ENCODE peak calls at places on chromosomes 3 and 15, in eight cellular contexts. Y is GM23248; E is DND-41; F is GM03348; O is GM10248; K is activated naive CD4-positive, alpha-beta T cell; G is T-helper 9 cell; V is stimulated activated CD4-positive, alpha-beta T cell treated with anti-CD3 and anti-CD28 coated beads, Interleukin-1b, Interleukin-23, amount 100 ng/mL, for 24 hours. P is an unnamed sample.

GRCh38 chr3:85846940-85847339 is 888.2 kb downstream of the CADM2 start:
- DNase-seq in Y (no peak), E (no peak), F (no peak), O (no peak), K (no peak), G (no peak), V (no peak), P (no peak)

GRCh38 chr3:134406331-134407246 is 32.3 kb upstream of the AMOTL2 start:
- DNase-seq in Y (peak), E (no peak), F (peak), O (no peak), K (no peak), G (no peak), V (no peak), P (no peak)

GRCh38 chr15:68315495-68316007 is 38.0 kb downstream of the FEM1B start:
- DNase-seq in Y (no peak), E (no peak), F (no peak), O (no peak), K (no peak), G (no peak), V (no peak), P (no peak)

GRCh38 chr15:42914728-42915497 is 5.7 kb downstream of the TTBK2 start:
- DNase-seq in Y (no peak), E (no peak), F (no peak), O (no peak), K (no peak), G (no peak), V (no peak), P (no peak)

GRCh38 chr3:57081173-57081572 is 20.7 kb downstream of the SPATA12 start:
- DNase-seq in Y (no peak), E (no peak), F (no peak), O (no peak), K (no peak), G (no peak), V (no peak), P (no peak)

GRCh38 chr3:12423918-12424634 is 60.2 kb upstream of the TSEN2 start:
- DNase-seq in Y (peak), E (peak), F (no peak), O (no peak), K (no peak), G (no peak), V (no peak), P (no peak)

GRCh38 chr3:128479558-128480086 is 12.9 kb upstream of the DNAJB8 start:
- DNase-seq in Y (no peak), E (no peak), F (no peak), O (no peak), K (no peak), G (no peak), V (no peak), P (no peak)

GRCh38 chr3:129313983-129314756 is 35.5 kb downstream of the HMCES start:
- DNase-seq in Y (peak), E (no peak), F (peak), O (no peak), K (no peak), G (no peak), V (no peak), P (no peak)

GRCh38 chr15:84926491-84927220 is 42.2 kb downstream of the SLC28A1 start:
- DNase-seq in Y (no peak), E (no peak), F (no peak), O (no peak), K (no peak), G (no peak), V (no peak), P (no peak)

GRCh38 chr15:44489464-44489863 is 47.5 kb upstream of the EIF3J start:
- DNase-seq in Y (peak), E (no peak), F (peak), O (no peak), K (no peak), G (no peak), V (no peak), P (peak)

GRCh38 chr3:17581421-17582080 is 160.9 kb downstream of the TBC1D5 start:
- DNase-seq in Y (peak), E (no peak), F (peak), O (no peak), K (no peak), G (no peak), V (no peak), P (no peak)

GRCh38 chr3:52240059-52240885 is 1.3 kb upstream of the TWF2 start:
- DNase-seq in Y (peak), E (peak), F (peak), O (no peak), K (no peak), G (no peak), V (no peak), P (peak)

GRCh38 chr3:22988566-22988965 is 214.6 kb upstream of the UBE2E2 start:
- DNase-seq in Y (no peak), E (no peak), F (no peak), O (no peak), K (no peak), G (no peak), V (no peak), P (no peak)

GRCh38 chr15:85128636-85129035 is 147.0 kb downstream of the PDE8A start:
- DNase-seq in Y (no peak), E (no peak), F (no peak), O (no peak), K (no peak), G (no peak), V (no peak), P (no peak)

GRCh38 chr15:27342991-27343390 is 372.0 kb downstream of the GABRG3 start:
- DNase-seq in Y (no peak), E (no peak), F (no peak), O (no peak), K (no peak), G (no peak), V (no peak), P (no peak)

GRCh38 chr3:5191555-5192304 is 4.2 kb downstream of the EDEM1 start:
- DNase-seq in Y (peak), E (no peak), F (no peak), O (no peak), K (no peak), G (no peak), V (no peak), P (no peak)

GRCh38 chr3:121545049-121545563 is 682 bp downstream of the POLQ start:
- DNase-seq in Y (peak), E (no peak), F (peak), O (no peak), K (no peak), G (no peak), V (no peak), P (no peak)

GRCh38 chr3:135007622-135008021 is 212.6 kb downstream of the EPHB1 start:
- DNase-seq in Y (peak), E (no peak), F (no peak), O (no peak), K (no peak), G (no peak), V (no peak), P (no peak)